ENCODE peak calls at places on chromosomes 1 and 21, in four cellular contexts. One of them, this sample, is unnamed.

GRCh38 chr1:20466231-20466630 is 19.8 kb downstream of the CAMK2N1 start:
- DNase-seq in K562: no peak
- DNase-seq in GM12878: no peak
- DNase-seq in HepG2: no peak
- DNase-seq in this sample: no peak

GRCh38 chr1:193237381-193237978 is 51.1 kb upstream of the B3GALT2 start:
- DNase-seq in HepG2: no peak
- DNase-seq in K562: no peak
- DNase-seq in GM12878: no peak
- DNase-seq in this sample: no peak

GRCh38 chr21:38820471-38821239 is 14.9 kb downstream of the ETS2 start:
- DNase-seq in HepG2: no peak
- DNase-seq in GM12878: no peak
- DNase-seq in K562: no peak
- DNase-seq in this sample: no peak

GRCh38 chr1:119542492-119542946 is 35.5 kb downstream of the HSD3B1 start:
- DNase-seq in K562: no peak
- DNase-seq in HepG2: no peak
- DNase-seq in GM12878: no peak
- DNase-seq in this sample: no peak

GRCh38 chr1:208029381-208030319 is 118.7 kb upstream of the CD34 start:
- DNase-seq in HepG2: no peak
- DNase-seq in GM12878: no peak
- DNase-seq in K562: no peak
- DNase-seq in this sample: no peak

GRCh38 chr1:113219828-113220227 is 146.8 kb downstream of the LRIG2 start:
- DNase-seq in K562: peak
- DNase-seq in HepG2: no peak
- DNase-seq in GM12878: no peak
- DNase-seq in this sample: no peak

GRCh38 chr21:16418663-16419062 is 688.9 kb downstream of the USP25 start:
- DNase-seq in HepG2: no peak
- DNase-seq in GM12878: no peak
- DNase-seq in K562: no peak
- DNase-seq in this sample: no peak

GRCh38 chr21:25507522-25507921 is 99.8 kb downstream of the MRPL39 start:
- DNase-seq in HepG2: no peak
- DNase-seq in K562: no peak
- DNase-seq in GM12878: no peak
- DNase-seq in this sample: no peak

GRCh38 chr1:205271277-205271676 is 43.5 kb downstream of the TMCC2 start:
- DNase-seq in K562: no peak
- DNase-seq in GM12878: no peak
- DNase-seq in HepG2: no peak
- DNase-seq in this sample: no peak

GRCh38 chr21:34029724-34030528 is 43.5 kb upstream of the MRPS6 start:
- DNase-seq in GM12878: peak
- DNase-seq in K562: peak
- DNase-seq in HepG2: peak
- DNase-seq in this sample: peak

GRCh38 chr1:162113419-162113818 is 43.9 kb downstream of the NOS1AP start:
- DNase-seq in GM12878: no peak
- DNase-seq in K562: no peak
- DNase-seq in HepG2: no peak
- DNase-seq in this sample: no peak

GRCh38 chr1:5779608-5780323 is 212.5 kb downstream of the NPHP4 start:
- DNase-seq in HepG2: no peak
- DNase-seq in K562: no peak
- DNase-seq in GM12878: no peak
- DNase-seq in this sample: peak

GRCh38 chr1:65440915-65441314 is 20.4 kb downstream of the LEPR start:
- DNase-seq in GM12878: no peak
- DNase-seq in HepG2: no peak
- DNase-seq in K562: no peak
- DNase-seq in this sample: no peak

GRCh38 chr1:36350659-36351171 is 27.3 kb upstream of the EVA1B start:
- DNase-seq in K562: no peak
- DNase-seq in GM12878: no peak
- DNase-seq in HepG2: no peak
- DNase-seq in this sample: no peak

GRCh38 chr21:27164208-27165172 is 197.6 kb upstream of the ADAMTS5 start:
- DNase-seq in GM12878: no peak
- DNase-seq in K562: no peak
- DNase-seq in HepG2: no peak
- DNase-seq in this sample: no peak

GRCh38 chr1:226820935-226821718 is 49.3 kb upstream of the PSEN2 start:
- DNase-seq in HepG2: no peak
- DNase-seq in K562: peak
- DNase-seq in GM12878: no peak
- DNase-seq in this sample: peak

GRCh38 chr1:170593173-170593572 is 61.2 kb downstream of the GORAB start:
- DNase-seq in HepG2: no peak
- DNase-seq in GM12878: no peak
- DNase-seq in K562: no peak
- DNase-seq in this sample: no peak

GRCh38 chr1:30267046-30267445 is 456.3 kb downstream of the MATN1 start:
- DNase-seq in K562: no peak
- DNase-seq in GM12878: no peak
- DNase-seq in HepG2: no peak
- DNase-seq in this sample: no peak

GRCh38 chr1:197985340-197985739 is 68.2 kb downstream of the LHX9 start:
- DNase-seq in GM12878: no peak
- DNase-seq in HepG2: no peak
- DNase-seq in K562: no peak
- DNase-seq in this sample: no peak

GRCh38 chr1:18727956-18728355 is 97.3 kb downstream of the PAX7 start:
- DNase-seq in GM12878: no peak
- DNase-seq in K562: no peak
- DNase-seq in HepG2: no peak
- DNase-seq in this sample: no peak

GRCh38 chr1:117599822-117600221 is 6.0 kb upstream of the TENT5C start:
- DNase-seq in HepG2: no peak
- DNase-seq in K562: peak
- DNase-seq in GM12878: no peak
- DNase-seq in this sample: no peak

GRCh38 chr1:112674440-112674985 is at the start of gene MOV10:
- DNase-seq in HepG2: peak
- DNase-seq in GM12878: peak
- DNase-seq in K562: peak
- DNase-seq in this sample: peak

GRCh38 chr1:6052543-6053205 is 7.0 kb downstream of the KCNAB2 start:
- DNase-seq in K562: peak
- DNase-seq in GM12878: no peak
- DNase-seq in HepG2: peak
- DNase-seq in this sample: peak

GRCh38 chr1:54795100-54795665 is 5.9 kb downstream of the TTC22 start:
- DNase-seq in HepG2: no peak
- DNase-seq in GM12878: no peak
- DNase-seq in K562: no peak
- DNase-seq in this sample: peak

GRCh38 chr1:108947871-108948525 is 15.3 kb downstream of the CLCC1 start:
- DNase-seq in GM12878: no peak
- DNase-seq in K562: no peak
- DNase-seq in HepG2: no peak
- DNase-seq in this sample: no peak

GRCh38 chr1:163240705-163241104 is 38.0 kb upstream of the RGS5 start:
- DNase-seq in GM12878: no peak
- DNase-seq in HepG2: no peak
- DNase-seq in K562: no peak
- DNase-seq in this sample: no peak

GRCh38 chr1:115165776-115166175 is 76.5 kb upstream of the TSPAN2 start:
- DNase-seq in HepG2: no peak
- DNase-seq in GM12878: no peak
- DNase-seq in K562: no peak
- DNase-seq in this sample: no peak

GRCh38 chr1:154276797-154277196 is 4.4 kb downstream of the HAX1 start:
- DNase-seq in HepG2: no peak
- DNase-seq in K562: peak
- DNase-seq in GM12878: no peak
- DNase-seq in this sample: peak

GRCh38 chr1:156904187-156904959 is 10.9 kb downstream of the PEAR1 start:
- DNase-seq in HepG2: no peak
- DNase-seq in K562: no peak
- DNase-seq in GM12878: no peak
- DNase-seq in this sample: no peak

GRCh38 chr1:162757476-162757875 is 33.0 kb upstream of the HSD17B7 start:
- DNase-seq in GM12878: no peak
- DNase-seq in K562: no peak
- DNase-seq in HepG2: no peak
- DNase-seq in this sample: no peak

GRCh38 chr1:29672416-29672815 is 436.1 kb downstream of the PTPRU start:
- DNase-seq in K562: no peak
- DNase-seq in HepG2: no peak
- DNase-seq in GM12878: peak
- DNase-seq in this sample: no peak

GRCh38 chr1:30414851-30415165 is 308.6 kb downstream of the MATN1 start:
- DNase-seq in GM12878: no peak
- DNase-seq in K562: no peak
- DNase-seq in HepG2: no peak
- DNase-seq in this sample: no peak

DNA sequence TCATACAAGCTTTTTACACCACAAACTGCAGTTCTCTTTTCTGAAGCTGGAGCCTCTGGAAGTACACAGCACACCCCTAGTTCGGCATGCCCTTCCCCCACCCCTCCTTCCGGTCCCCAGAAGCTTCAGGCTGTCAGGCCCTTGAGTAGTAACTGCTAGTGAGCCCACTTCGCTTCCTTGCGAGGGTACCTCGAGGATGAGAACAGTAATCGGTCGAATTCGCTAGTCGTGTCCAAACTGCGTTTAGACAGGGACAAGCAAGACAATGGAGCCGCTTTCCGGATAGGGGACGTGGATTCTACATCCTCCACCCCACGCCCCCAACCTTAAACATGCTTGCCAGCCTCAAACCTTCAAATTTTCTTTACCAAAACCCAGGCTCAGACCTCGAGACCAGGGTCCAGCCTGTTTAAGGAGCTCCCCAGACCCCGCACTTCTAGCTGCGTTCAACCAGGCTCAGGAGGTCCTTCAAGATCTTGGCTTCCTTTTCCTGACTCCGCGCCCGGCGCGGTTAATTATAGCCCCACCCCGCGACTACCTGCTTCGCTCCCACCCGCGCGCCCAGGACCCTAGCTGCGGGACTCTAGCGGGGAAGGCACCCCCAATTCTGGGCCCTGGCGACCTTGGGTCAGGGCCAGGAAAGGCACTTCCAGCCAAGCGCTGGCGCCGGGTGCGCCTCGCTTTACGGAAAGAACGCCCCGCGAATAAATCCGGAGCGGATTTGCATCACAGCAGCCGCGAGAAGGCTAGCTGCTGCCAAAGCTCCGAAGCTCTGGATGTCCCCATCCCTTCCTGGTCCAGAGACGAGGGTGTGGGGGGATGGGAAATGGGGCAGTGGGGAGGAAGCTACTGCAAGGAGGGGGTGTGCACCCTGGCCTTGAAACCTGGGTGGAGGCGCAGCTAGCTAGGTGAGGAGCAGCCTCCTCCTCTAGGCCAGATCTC is 8.1 kb upstream of the TSPAN1 start:
- DNase-seq in GM12878: no peak
- DNase-seq in HepG2: no peak
- DNase-seq in K562: no peak
- DNase-seq in this sample: peak
- TF ChIP-seq GABPA in GM12878: no peak
- TF ChIP-seq GABPA in HepG2: no peak
- TF ChIP-seq GABPA in K562: no peak
- TF ChIP-seq GABPA in this sample: no peak

GRCh38 chr1:234260578-234260977 is 112.7 kb upstream of the COA6 start:
- DNase-seq in HepG2: no peak
- DNase-seq in GM12878: no peak
- DNase-seq in K562: no peak
- DNase-seq in this sample: no peak

GRCh38 chr1:234261545-234261944 is 111.7 kb upstream of the COA6 start:
- DNase-seq in HepG2: no peak
- DNase-seq in K562: no peak
- DNase-seq in GM12878: no peak
- DNase-seq in this sample: no peak

GRCh38 chr1:234258071-234258470 is 115.2 kb upstream of the COA6 start:
- DNase-seq in GM12878: no peak
- DNase-seq in HepG2: no peak
- DNase-seq in K562: no peak
- DNase-seq in this sample: no peak

GRCh38 chr1:234253732-234254131 is 119.5 kb upstream of the COA6 start:
- DNase-seq in GM12878: no peak
- DNase-seq in K562: no peak
- DNase-seq in HepG2: no peak
- DNase-seq in this sample: no peak

GRCh38 chr1:234256359-234256758 is 116.9 kb upstream of the COA6 start:
- DNase-seq in HepG2: no peak
- DNase-seq in GM12878: no peak
- DNase-seq in K562: no peak
- DNase-seq in this sample: no peak
- TF ChIP-seq ZBTB33 in HepG2: no peak
- TF ChIP-seq ZBTB33 in GM12878: no peak
- TF ChIP-seq ZBTB33 in K562: no peak
- TF ChIP-seq ZBTB33 in this sample: no peak

GRCh38 chr1:42290130-42290529 is 44.9 kb downstream of the FOXJ3 start:
- DNase-seq in GM12878: no peak
- DNase-seq in HepG2: no peak
- DNase-seq in K562: no peak
- DNase-seq in this sample: no peak

GRCh38 chr1:42298520-42298919 is 36.5 kb downstream of the FOXJ3 start:
- DNase-seq in K562: no peak
- DNase-seq in HepG2: no peak
- DNase-seq in GM12878: no peak
- DNase-seq in this sample: no peak

GRCh38 chr1:42295816-42296215 is 39.2 kb downstream of the FOXJ3 start:
- DNase-seq in K562: no peak
- DNase-seq in HepG2: no peak
- DNase-seq in GM12878: no peak
- DNase-seq in this sample: no peak
- TF ChIP-seq GABPA in K562: no peak
- TF ChIP-seq GABPA in HepG2: no peak
- TF ChIP-seq GABPA in GM12878: no peak
- TF ChIP-seq GABPA in this sample: no peak

GRCh38 chr1:11882814-11883538 is 24.2 kb upstream of the NPPB start:
- DNase-seq in GM12878: no peak
- DNase-seq in K562: peak
- DNase-seq in HepG2: peak
- DNase-seq in this sample: peak
- TF ChIP-seq ZBTB33 in GM12878: no peak
- TF ChIP-seq ZBTB33 in K562: peak
- TF ChIP-seq ZBTB33 in HepG2: no peak
- TF ChIP-seq ZBTB33 in this sample: no peak

DNA sequence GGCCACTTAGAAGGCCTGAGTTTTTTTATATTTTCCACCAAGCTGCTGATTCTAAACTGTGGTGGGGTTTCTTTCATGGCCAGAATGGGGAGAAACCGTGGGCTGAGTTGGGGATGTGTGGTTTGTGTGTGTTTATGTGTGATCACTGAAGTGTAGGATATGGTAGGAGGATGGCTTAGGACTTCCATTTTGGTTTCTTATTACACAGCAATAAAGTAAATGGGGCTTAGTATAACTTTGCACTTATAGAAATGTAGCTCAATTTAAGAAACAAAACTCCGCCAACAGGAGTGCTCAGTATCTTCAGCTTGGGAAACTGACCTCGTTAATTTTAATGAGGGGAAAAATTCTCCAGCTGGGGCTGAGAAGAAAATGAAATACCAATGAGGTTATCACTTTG is 77.8 kb downstream of the PBX1 start:
- DNase-seq in GM12878: no peak
- DNase-seq in HepG2: no peak
- DNase-seq in K562: no peak
- DNase-seq in this sample: no peak
- TF ChIP-seq GABPA in GM12878: no peak
- TF ChIP-seq GABPA in HepG2: no peak
- TF ChIP-seq GABPA in K562: no peak
- TF ChIP-seq GABPA in this sample: no peak